ENCODE peak calls at places on chromosomes 6 and 20, in seven cellular contexts. S is stimulated activated CD8-positive, alpha-beta memory T cell treated with anti-CD3 and anti-CD28 coated beads, Interleukin-15, amount 100 ng/mL, for 24 hours; B is NCI-H1694 treated with DMSO at 0.1 percent for 48 hours; M is Caki2; G is activated T-cell treated with anti-CD3 and anti-CD28 coated beads, Interleukin-2, amount 50 U/mL, for 4 hours; A is RWPE1; Y is endothelial cell. T is an unnamed sample.
A peak's percentile ranks its signal among the peaks of the same experiment; 100 is the strongest.

GRCh38 chr20:63223826-63224207 is 7.9 kb upstream of the YTHDF1 start:
- DNase-seq in M (no peak), S (no peak), A (no peak), G (no peak), Y (no peak), B (no peak), T (no peak)

GRCh38 chr6:100986921-100987320 is 105.8 kb upstream of the ASCC3 start:
- DNase-seq in M (no peak), Y (no peak), B (no peak), A (no peak), S (no peak), G (no peak), T (no peak)

GRCh38 chr20:13325796-13326340 is 104.8 kb downstream of the ISM1 start:
- DNase-seq in G (no peak), A (no peak), B (no peak), M (no peak), Y (no peak), S (no peak), T (no peak)

GRCh38 chr6:155349129-155349528 is 34.8 kb upstream of the TFB1M start:
- DNase-seq in M (no peak), S (no peak), B (no peak), A (no peak), Y (no peak), G (no peak), T (no peak)

GRCh38 chr20:22462975-22463914 is 121.1 kb downstream of the FOXA2 start:
- DNase-seq in B (no peak), M (no peak), Y (no peak), A (peak; percentile 73), S (no peak), G (no peak), T (no peak)

GRCh38 chr6:119463081-119463626 is 113.6 kb upstream of the MAN1A1 start:
- DNase-seq in M (no peak), G (no peak), S (no peak), A (no peak), Y (no peak), B (no peak), T (no peak)

GRCh38 chr20:4160761-4161305 is 145.5 kb upstream of the RNF24 start:
- DNase-seq in M (no peak), B (no peak), G (peak; percentile 49), Y (no peak), S (no peak), A (no peak), T (peak; percentile 51)

GRCh38 chr6:113540491-113540890 is 316.7 kb upstream of the MARCKS start:
- DNase-seq in M (no peak), S (no peak), Y (no peak), B (no peak), G (no peak), A (no peak), T (no peak)

GRCh38 chr6:42978487-42978792 is 541 bp downstream of the PEX6 start:
- DNase-seq in Y (no peak), S (no peak), M (no peak), G (peak; percentile 8), B (no peak), A (peak; percentile 38), T (no peak)

GRCh38 chr6:35911871-35912653 is 8.8 kb downstream of the SRPK1 start:
- DNase-seq in B (no peak), G (no peak), Y (no peak), A (no peak), M (no peak), S (no peak), T (no peak)

GRCh38 chr20:19289451-19289850 is 77.0 kb downstream of the SLC24A3 start:
- DNase-seq in A (no peak), M (no peak), B (no peak), Y (no peak), G (no peak), S (no peak), T (no peak)

GRCh38 chr6:145749632-145750031 is 14.3 kb upstream of the EPM2A start:
- DNase-seq in M (peak; percentile 55), Y (no peak), S (no peak), B (no peak), A (peak; percentile 11), G (no peak), T (no peak)

GRCh38 chr6:41584668-41585205 is 38.6 kb downstream of the FOXP4 start:
- DNase-seq in A (no peak), M (no peak), S (no peak), G (no peak), Y (no peak), B (no peak), T (no peak)

GRCh38 chr6:12572884-12573824 is 143.4 kb upstream of the PHACTR1 start:
- DNase-seq in G (no peak), A (peak; percentile 81), S (no peak), B (no peak), M (peak; percentile 79), Y (no peak), T (no peak)

GRCh38 chr6:52405243-52405642 is 14.9 kb upstream of the EFHC1 start:
- DNase-seq in A (no peak), Y (no peak), M (no peak), B (no peak), S (no peak), G (no peak), T (no peak)

GRCh38 chr6:41055149-41055548 is 2.1 kb downstream of the APOBEC2 start:
- DNase-seq in M (no peak), S (no peak), G (no peak), B (peak; percentile 30), Y (no peak), A (no peak), T (no peak)

GRCh38 chr20:59672576-59672975 is 68.2 kb downstream of the PHACTR3 start:
- DNase-seq in B (no peak), M (no peak), S (no peak), A (no peak), Y (no peak), G (no peak), T (no peak)

GRCh38 chr20:25063981-25064380 is 6.0 kb upstream of the ACSS1 start:
- DNase-seq in Y (no peak), G (no peak), A (no peak), B (no peak), M (no peak), S (no peak), T (no peak)

GRCh38 chr6:44162876-44163625 is 4.4 kb downstream of the CAPN11 start:
- DNase-seq in B (no peak), M (no peak), S (no peak), G (no peak), Y (no peak), A (no peak), T (no peak)

GRCh38 chr6:20335872-20336271 is 65.8 kb upstream of the E2F3 start:
- DNase-seq in B (no peak), Y (no peak), M (no peak), S (no peak), G (no peak), A (no peak), T (no peak)

GRCh38 chr6:35473075-35473848 is 5.1 kb downstream of the RPL10A start:
- DNase-seq in B (no peak), Y (no peak), A (no peak), S (no peak), G (no peak), M (no peak), T (no peak)

GRCh38 chr6:41967312-41968287 is 26.0 kb upstream of the CCND3 start:
- DNase-seq in Y (no peak), B (no peak), S (no peak), A (peak; percentile 49), M (peak; percentile 97), G (no peak), T (no peak)

GRCh38 chr6:11043961-11044711 is at the start of gene ELOVL2:
- DNase-seq in S (no peak), G (no peak), Y (peak; percentile 72), B (peak; percentile 25), A (peak; percentile 44), M (peak; percentile 46), T (no peak)

GRCh38 chr20:34472246-34472925 is 43.8 kb upstream of the DYNLRB1 start:
- DNase-seq in A (peak; percentile 26), G (no peak), Y (no peak), B (no peak), S (no peak), M (peak; percentile 44), T (no peak)

T was measured in tibial artery.